ENCODE peak calls at places on chromosomes 2 and 18, in five cellular contexts. S is A673, Z is cardiac muscle cell, E is psoas muscle, C is heart right ventricle. F is an unnamed sample. For H3K4me1 and H3K9me3, the result is how much of the 10 kb centered on the place peaks cover.

GRCh38 chr2:145919507-145919906 is 1399.6 kb upstream of the ZEB2 start:
- DNase-seq in E (no peak), C (no peak), S (peak), Z (no peak), F (no peak)

GRCh38 chr2:199977984-199978415 is 22.6 kb downstream of the MAIP1 start:
- DNase-seq in S (no peak), Z (no peak), E (no peak), C (no peak), F (no peak)

GRCh38 chr2:239290618-239291504 is 110.0 kb downstream of the HDAC4 start:
- DNase-seq in C (peak), S (peak), Z (peak), E (peak), F (no peak)

GRCh38 chr2:24231461-24231881 is 56.6 kb downstream of the FAM228A start:
- DNase-seq in C (no peak), Z (no peak), E (no peak), S (no peak), F (no peak)

GRCh38 chr18:46335551-46336059 is 231.4 kb downstream of the HAUS1 start:
- DNase-seq in S (peak), Z (peak), C (no peak), E (peak), F (no peak)

GRCh38 chr2:23626701-23627181 is 241.8 kb downstream of the KLHL29 start:
- DNase-seq in C (no peak), S (no peak), E (peak), Z (no peak), F (no peak)

GRCh38 chr2:66733361-66733760 is 298.4 kb downstream of the MEIS1 start:
- DNase-seq in Z (no peak), E (no peak), S (no peak), C (no peak), F (no peak)

GRCh38 chr2:239800785-239801184 is 224.4 kb downstream of the NDUFA10 start:
- DNase-seq in C (no peak), E (no peak), S (no peak), Z (no peak), F (no peak)

GRCh38 chr2:111642576-111643327 is 241.2 kb downstream of the ANAPC1 start:
- DNase-seq in C (no peak), Z (no peak), S (no peak), E (no peak), F (no peak)

GRCh38 chr2:151857650-151858049 is 29.4 kb upstream of the ARL5A start:
- DNase-seq in C (no peak), S (no peak), E (no peak), Z (no peak), F (no peak)

GRCh38 chr2:105744909-105745853 is at the start of gene NCK2:
- DNase-seq in E (peak), S (peak), C (peak), Z (peak), F (peak)

GRCh38 chr2:64796926-64797325 is 143.2 kb upstream of the SERTAD2 start:
- DNase-seq in S (no peak), C (no peak), Z (no peak), E (no peak), F (no peak)

GRCh38 chr18:58609536-58609993 is 19.3 kb downstream of the ALPK2 start:
- DNase-seq in Z (no peak), C (no peak), S (no peak), E (no peak), F (no peak)

GRCh38 chr2:183264890-183265535 is 140.8 kb downstream of the NUP35 start:
- DNase-seq in S (no peak), E (no peak), C (no peak), Z (no peak), F (no peak)

GRCh38 chr2:239139566-239139965 is 261.3 kb downstream of the HDAC4 start:
- DNase-seq in C (no peak), S (no peak), Z (no peak), E (peak), F (no peak)

GRCh38 chr18:27428120-27428519 is 243.0 kb upstream of the CHST9 start:
- DNase-seq in C (no peak), Z (no peak), S (no peak), E (no peak), F (no peak)

GRCh38 chr2:3805120-3805519 is 101.7 kb downstream of the DCDC2C start:
- DNase-seq in C (no peak), Z (peak), S (peak), E (no peak), F (no peak)

GRCh38 chr2:156021326-156022040 is 311.0 kb downstream of the NR4A2 start:
- DNase-seq in Z (no peak), E (no peak), S (peak), C (no peak), F (no peak)

GRCh38 chr2:3738454-3738853 is 35.1 kb downstream of the DCDC2C start:
- DNase-seq in E (no peak), C (no peak), S (peak), Z (peak), F (no peak)

GRCh38 chr2:133249362-133249761 is 318.9 kb downstream of the NCKAP5 start:
- DNase-seq in C (no peak), Z (no peak), S (no peak), E (no peak), F (no peak)

GRCh38 chr2:172039011-172039704 is 39.4 kb downstream of the METAP1D start:
- DNase-seq in E (no peak), Z (no peak), S (peak), C (no peak), F (no peak)

GRCh38 chr18:21735452-21736015 is 5.1 kb upstream of the MIB1 start:
- DNase-seq in E (no peak), S (no peak), Z (no peak), C (no peak), F (no peak)

GRCh38 chr2:63819765-63820717 is 21.7 kb upstream of the UGP2 start:
- DNase-seq in Z (no peak), S (no peak), E (peak), C (no peak), F (peak)

GRCh38 chr18:50955246-50955645 is 12.6 kb upstream of the ELAC1 start:
- DNase-seq in Z (no peak), E (no peak), S (no peak), C (no peak), F (no peak)

GRCh38 chr2:84899181-84899580 is 6.3 kb upstream of the TMSB10 start:
- DNase-seq in Z (no peak), C (no peak), E (no peak), S (no peak), F (no peak)
- H3K4me1 ChIP-seq in Z (under half), C (under half), E (under half), S (under half), F (under half)

GRCh38 chr2:185291035-185291647 is 447.5 kb upstream of the FSIP2 start:
- DNase-seq in Z (peak), E (no peak), C (no peak), S (peak), F (peak)
- H3K9me3 ChIP-seq in Z (under half), E (under half), C (under half), S (under half), F (under half)

DNA sequence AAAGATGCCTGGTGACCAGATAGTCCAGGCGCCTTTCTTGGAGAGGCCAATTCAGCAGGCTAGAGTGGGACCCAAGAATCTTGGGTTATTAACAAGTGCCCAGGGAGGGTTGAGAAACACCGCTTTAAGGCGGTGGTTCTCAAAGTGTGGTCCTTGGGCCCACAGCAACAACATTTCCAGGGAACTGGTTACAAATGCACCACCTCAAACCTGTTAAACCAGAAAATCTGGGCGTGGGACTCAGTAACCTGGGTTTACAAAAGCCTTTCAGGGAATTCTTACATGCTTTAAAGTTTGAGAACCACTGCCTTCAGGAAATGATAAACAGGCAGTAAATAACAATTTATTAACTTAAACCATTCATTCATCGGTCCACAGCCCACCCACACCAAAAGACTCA is 92.5 kb downstream of the SP3 start:
- DNase-seq in C (no peak), Z (no peak), E (no peak), S (no peak), F (no peak)
- H3K27ac ChIP-seq in C (no peak), Z (no peak), E (no peak), S (no peak), F (no peak)

GRCh38 chr18:75219684-75220083 is 9.1 kb downstream of the TSHZ1 start:
- DNase-seq in C (no peak), S (no peak), Z (no peak), E (no peak), F (no peak)
- H3K4me1 ChIP-seq in C (under half), S (under half), Z (under half), E (half or more), F (under half)

DNA sequence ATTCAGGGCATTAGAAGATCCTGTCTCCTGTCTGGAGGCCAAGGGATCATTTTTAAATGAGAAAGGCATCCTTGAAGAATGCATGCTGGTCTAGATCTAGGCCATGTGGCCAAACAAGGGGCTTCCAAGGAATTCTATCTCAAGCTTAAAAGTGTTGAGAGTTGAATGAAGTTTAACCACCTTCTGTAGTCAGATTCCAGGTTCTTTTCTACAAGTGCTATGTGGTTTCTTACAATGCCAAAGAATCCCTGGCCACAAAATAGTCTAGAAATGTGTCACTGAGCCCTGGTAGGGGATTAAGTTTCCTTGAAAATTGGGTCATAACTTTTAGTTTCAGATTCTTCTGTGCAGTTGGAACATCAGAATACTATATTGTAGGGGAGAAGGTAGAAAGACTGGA is 640.7 kb upstream of the ACVR2A start:
- DNase-seq in Z (no peak), E (no peak), C (no peak), S (no peak), F (no peak)
- H3K9me3 ChIP-seq in Z (under half), E (under half), C (under half), S (under half), F (under half)

DNA sequence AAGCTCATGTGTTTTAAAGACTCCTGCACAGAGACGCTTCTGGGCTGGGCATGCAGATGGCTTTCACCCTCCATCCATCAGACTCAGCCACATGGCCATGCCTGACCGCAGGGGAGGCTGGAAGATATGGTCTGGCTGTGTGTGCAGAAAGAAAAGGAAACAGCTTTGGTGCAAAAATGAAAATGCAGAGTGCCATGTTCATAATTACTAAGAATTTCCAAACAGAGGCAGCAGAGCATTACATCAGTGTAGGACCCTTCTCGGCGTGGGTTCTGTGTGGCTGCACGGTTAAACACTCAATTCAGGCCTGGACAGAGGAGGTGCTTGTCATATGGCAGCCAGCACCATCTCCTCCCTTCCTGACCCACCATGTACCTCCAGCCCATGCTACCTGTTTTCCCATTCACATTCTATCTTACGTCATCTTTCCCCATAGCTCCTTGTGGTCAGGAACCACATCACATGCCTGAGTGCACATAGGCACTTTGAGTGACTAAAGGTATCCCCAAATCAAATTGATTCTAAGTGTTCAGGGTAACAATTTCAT is 200.3 kb upstream of the ID2 start:
- DNase-seq in C (no peak), E (no peak), S (no peak), Z (no peak), F (no peak)
- H3K27ac ChIP-seq in C (peak), E (no peak), S (no peak), Z (no peak), F (no peak)

F was measured in pancreas.